ENCODE peak calls at places on chromosomes 5 and 9, in eight cellular contexts. One of them, this sample, is unnamed.

GRCh38 chr5:16457451-16457850 is 8.1 kb downstream of the ZNF622 start:
- DNase-seq in NCI-H1092: no peak
- DNase-seq in T-helper 17 cell: no peak
- DNase-seq in nephron progenitor cell: no peak
- DNase-seq in AG08395: no peak
- DNase-seq in NCI-H1105 treated with DMSO at 0.1 percent for 48 hours: no peak
- DNase-seq in foreskin fibroblast: no peak
- DNase-seq in epithelial cell of esophagus: no peak
- DNase-seq in this sample: no peak

GRCh38 chr5:97658116-97658900 is 475.3 kb upstream of the RIOK2 start:
- DNase-seq in NCI-H1092: no peak
- DNase-seq in T-helper 17 cell: no peak
- DNase-seq in nephron progenitor cell: no peak
- DNase-seq in AG08395: no peak
- DNase-seq in NCI-H1105 treated with DMSO at 0.1 percent for 48 hours: no peak
- DNase-seq in foreskin fibroblast: no peak
- DNase-seq in epithelial cell of esophagus: peak
- DNase-seq in this sample: no peak

GRCh38 chr9:96218821-96219614 is 83.0 kb downstream of the HSD17B3 start:
- DNase-seq in NCI-H1092: peak
- DNase-seq in T-helper 17 cell: no peak
- DNase-seq in nephron progenitor cell: no peak
- DNase-seq in AG08395: no peak
- DNase-seq in NCI-H1105 treated with DMSO at 0.1 percent for 48 hours: no peak
- DNase-seq in foreskin fibroblast: no peak
- DNase-seq in epithelial cell of esophagus: no peak
- DNase-seq in this sample: no peak

GRCh38 chr9:129336130-129336528 is 158.1 kb upstream of the IER5L start:
- DNase-seq in NCI-H1092: no peak
- DNase-seq in T-helper 17 cell: no peak
- DNase-seq in nephron progenitor cell: no peak
- DNase-seq in AG08395: no peak
- DNase-seq in NCI-H1105 treated with DMSO at 0.1 percent for 48 hours: no peak
- DNase-seq in foreskin fibroblast: peak
- DNase-seq in epithelial cell of esophagus: no peak
- DNase-seq in this sample: no peak

GRCh38 chr9:133576591-133577462 is 32.4 kb downstream of the FAM163B start:
- DNase-seq in NCI-H1092: no peak
- DNase-seq in T-helper 17 cell: no peak
- DNase-seq in nephron progenitor cell: no peak
- DNase-seq in AG08395: no peak
- DNase-seq in NCI-H1105 treated with DMSO at 0.1 percent for 48 hours: no peak
- DNase-seq in foreskin fibroblast: no peak
- DNase-seq in epithelial cell of esophagus: no peak
- DNase-seq in this sample: no peak

GRCh38 chr9:73091909-73092308 is 59.8 kb upstream of the ANXA1 start:
- DNase-seq in NCI-H1092: no peak
- DNase-seq in T-helper 17 cell: no peak
- DNase-seq in nephron progenitor cell: no peak
- DNase-seq in AG08395: no peak
- DNase-seq in NCI-H1105 treated with DMSO at 0.1 percent for 48 hours: peak
- DNase-seq in foreskin fibroblast: no peak
- DNase-seq in epithelial cell of esophagus: no peak
- DNase-seq in this sample: no peak

GRCh38 chr5:61425918-61426317 is 93.9 kb downstream of the ZSWIM6 start:
- DNase-seq in NCI-H1092: no peak
- DNase-seq in T-helper 17 cell: no peak
- DNase-seq in nephron progenitor cell: no peak
- DNase-seq in AG08395: no peak
- DNase-seq in NCI-H1105 treated with DMSO at 0.1 percent for 48 hours: no peak
- DNase-seq in foreskin fibroblast: no peak
- DNase-seq in epithelial cell of esophagus: no peak
- DNase-seq in this sample: no peak

GRCh38 chr9:33211695-33212393 is 28.1 kb upstream of the SPINK4 start:
- DNase-seq in NCI-H1092: no peak
- DNase-seq in T-helper 17 cell: no peak
- DNase-seq in nephron progenitor cell: peak
- DNase-seq in AG08395: no peak
- DNase-seq in NCI-H1105 treated with DMSO at 0.1 percent for 48 hours: no peak
- DNase-seq in foreskin fibroblast: no peak
- DNase-seq in epithelial cell of esophagus: peak
- DNase-seq in this sample: no peak

GRCh38 chr5:32627219-32627880 is 42.0 kb downstream of the SUB1 start:
- DNase-seq in NCI-H1092: no peak
- DNase-seq in T-helper 17 cell: no peak
- DNase-seq in nephron progenitor cell: no peak
- DNase-seq in AG08395: no peak
- DNase-seq in NCI-H1105 treated with DMSO at 0.1 percent for 48 hours: no peak
- DNase-seq in foreskin fibroblast: no peak
- DNase-seq in epithelial cell of esophagus: no peak
- DNase-seq in this sample: no peak

GRCh38 chr9:137269231-137269772 is 8.2 kb upstream of the TOR4A start:
- DNase-seq in NCI-H1092: no peak
- DNase-seq in T-helper 17 cell: no peak
- DNase-seq in nephron progenitor cell: no peak
- DNase-seq in AG08395: peak
- DNase-seq in NCI-H1105 treated with DMSO at 0.1 percent for 48 hours: no peak
- DNase-seq in foreskin fibroblast: peak
- DNase-seq in epithelial cell of esophagus: peak
- DNase-seq in this sample: no peak

GRCh38 chr5:135343417-135343816 is 55.6 kb downstream of the MACROH2A1 start:
- DNase-seq in NCI-H1092: no peak
- DNase-seq in T-helper 17 cell: no peak
- DNase-seq in nephron progenitor cell: no peak
- DNase-seq in AG08395: peak
- DNase-seq in NCI-H1105 treated with DMSO at 0.1 percent for 48 hours: no peak
- DNase-seq in foreskin fibroblast: no peak
- DNase-seq in epithelial cell of esophagus: peak
- DNase-seq in this sample: no peak

GRCh38 chr9:4126184-4126865 is 173.5 kb downstream of the GLIS3 start:
- DNase-seq in NCI-H1092: no peak
- DNase-seq in T-helper 17 cell: no peak
- DNase-seq in nephron progenitor cell: no peak
- DNase-seq in AG08395: peak
- DNase-seq in NCI-H1105 treated with DMSO at 0.1 percent for 48 hours: no peak
- DNase-seq in foreskin fibroblast: peak
- DNase-seq in epithelial cell of esophagus: peak
- DNase-seq in this sample: no peak

GRCh38 chr5:65938256-65938655 is 11.9 kb downstream of the ERBIN start:
- DNase-seq in NCI-H1092: no peak
- DNase-seq in T-helper 17 cell: no peak
- DNase-seq in nephron progenitor cell: no peak
- DNase-seq in AG08395: no peak
- DNase-seq in NCI-H1105 treated with DMSO at 0.1 percent for 48 hours: no peak
- DNase-seq in foreskin fibroblast: no peak
- DNase-seq in epithelial cell of esophagus: no peak
- DNase-seq in this sample: no peak

GRCh38 chr5:98334946-98335345 is 438.5 kb upstream of the RGMB start:
- DNase-seq in NCI-H1092: no peak
- DNase-seq in T-helper 17 cell: no peak
- DNase-seq in nephron progenitor cell: no peak
- DNase-seq in AG08395: no peak
- DNase-seq in NCI-H1105 treated with DMSO at 0.1 percent for 48 hours: no peak
- DNase-seq in foreskin fibroblast: no peak
- DNase-seq in epithelial cell of esophagus: no peak
- DNase-seq in this sample: no peak

GRCh38 chr5:5487961-5488360 is 65.5 kb downstream of the ICE1 start:
- DNase-seq in NCI-H1092: no peak
- DNase-seq in T-helper 17 cell: no peak
- DNase-seq in nephron progenitor cell: no peak
- DNase-seq in AG08395: no peak
- DNase-seq in NCI-H1105 treated with DMSO at 0.1 percent for 48 hours: no peak
- DNase-seq in foreskin fibroblast: no peak
- DNase-seq in epithelial cell of esophagus: no peak
- DNase-seq in this sample: no peak

GRCh38 chr5:66615136-66615535 is 18.9 kb downstream of the MAST4 start:
- DNase-seq in NCI-H1092: no peak
- DNase-seq in T-helper 17 cell: no peak
- DNase-seq in nephron progenitor cell: no peak
- DNase-seq in AG08395: no peak
- DNase-seq in NCI-H1105 treated with DMSO at 0.1 percent for 48 hours: no peak
- DNase-seq in foreskin fibroblast: no peak
- DNase-seq in epithelial cell of esophagus: no peak
- DNase-seq in this sample: no peak

GRCh38 chr5:149397530-149397929 is 18.4 kb upstream of the IL17B start:
- DNase-seq in NCI-H1092: no peak
- DNase-seq in T-helper 17 cell: no peak
- DNase-seq in nephron progenitor cell: no peak
- DNase-seq in AG08395: peak
- DNase-seq in NCI-H1105 treated with DMSO at 0.1 percent for 48 hours: no peak
- DNase-seq in foreskin fibroblast: no peak
- DNase-seq in epithelial cell of esophagus: no peak
- DNase-seq in this sample: no peak

GRCh38 chr9:95907794-95908193 is 32.3 kb downstream of the ERCC6L2 start:
- DNase-seq in NCI-H1092: no peak
- DNase-seq in T-helper 17 cell: no peak
- DNase-seq in nephron progenitor cell: no peak
- DNase-seq in AG08395: no peak
- DNase-seq in NCI-H1105 treated with DMSO at 0.1 percent for 48 hours: no peak
- DNase-seq in foreskin fibroblast: no peak
- DNase-seq in epithelial cell of esophagus: no peak
- DNase-seq in this sample: no peak

GRCh38 chr9:114591206-114591853 is 3.8 kb downstream of the ATP6V1G1 start:
- DNase-seq in NCI-H1092: no peak
- DNase-seq in T-helper 17 cell: no peak
- DNase-seq in nephron progenitor cell: no peak
- DNase-seq in AG08395: no peak
- DNase-seq in NCI-H1105 treated with DMSO at 0.1 percent for 48 hours: no peak
- DNase-seq in foreskin fibroblast: no peak
- DNase-seq in epithelial cell of esophagus: no peak
- DNase-seq in this sample: no peak

GRCh38 chr9:12819436-12820185 is 44.8 kb downstream of the LURAP1L start:
- DNase-seq in NCI-H1092: no peak
- DNase-seq in T-helper 17 cell: no peak
- DNase-seq in nephron progenitor cell: no peak
- DNase-seq in AG08395: peak
- DNase-seq in NCI-H1105 treated with DMSO at 0.1 percent for 48 hours: no peak
- DNase-seq in foreskin fibroblast: no peak
- DNase-seq in epithelial cell of esophagus: peak
- DNase-seq in this sample: no peak

GRCh38 chr5:149337746-149338145 is 7.6 kb upstream of the GRPEL2 start:
- DNase-seq in NCI-H1092: peak
- DNase-seq in T-helper 17 cell: no peak
- DNase-seq in nephron progenitor cell: no peak
- DNase-seq in AG08395: no peak
- DNase-seq in NCI-H1105 treated with DMSO at 0.1 percent for 48 hours: no peak
- DNase-seq in foreskin fibroblast: no peak
- DNase-seq in epithelial cell of esophagus: no peak
- DNase-seq in this sample: no peak

This sample was measured in epithelial cell of proximal tubule.